ENCODE peak calls at places on chromosomes 2 and 18, in four cellular contexts. E, A, I and U are unnamed samples.

GRCh38 chr2:174839672-174840071 is 75.4 kb upstream of the CHRNA1 start:
- DNase-seq in E (no peak), I (no peak), A (no peak), U (no peak)

GRCh38 chr2:175463639-175464310 is 282.3 kb upstream of the ATP5MC3 start:
- DNase-seq in E (no peak), A (no peak), I (no peak), U (no peak)

GRCh38 chr2:1675633-1676032 is 68.7 kb downstream of the PXDN start:
- DNase-seq in I (no peak), E (no peak), A (peak; percentile 36), U (peak; percentile 44)

GRCh38 chr2:166314022-166314759 is 61.6 kb downstream of the SCN9A start:
- DNase-seq in E (no peak), I (no peak), A (peak; percentile 55), U (peak; percentile 75)

GRCh38 chr2:100903534-100904258 is 83.8 kb downstream of the NPAS2 start:
- DNase-seq in A (peak; percentile 85), I (no peak), E (no peak), U (no peak)

GRCh38 chr2:199465988-199466703 is 8.4 kb upstream of the SATB2 start:
- DNase-seq in I (no peak), A (no peak), E (no peak), U (no peak)

GRCh38 chr2:128754246-128754724 is 435.6 kb upstream of the HS6ST1 start:
- DNase-seq in I (peak; percentile 46), A (no peak), E (peak; percentile 56), U (no peak)

GRCh38 chr2:143110759-143111428 is 18.3 kb upstream of the ARHGAP15 start:
- DNase-seq in E (peak; percentile 64), I (peak; percentile 65), A (peak; percentile 46), U (peak; percentile 4)

GRCh38 chr2:161265874-161266273 is 42.4 kb upstream of the PSMD14 start:
- DNase-seq in A (no peak), E (no peak), I (no peak), U (no peak)

GRCh38 chr2:150532883-150533282 is 45.4 kb upstream of the RND3 start:
- DNase-seq in A (no peak), I (no peak), E (no peak), U (no peak)

GRCh38 chr2:125427721-125428315 is 1228.1 kb upstream of the GYPC start:
- DNase-seq in I (no peak), A (no peak), E (no peak), U (no peak)

GRCh38 chr18:10877974-10878373 is 271.4 kb downstream of the PIEZO2 start:
- DNase-seq in I (no peak), A (no peak), E (no peak), U (no peak)

GRCh38 chr2:205802069-205802468 is 119.8 kb downstream of the NRP2 start:
- DNase-seq in I (no peak), A (no peak), E (no peak), U (no peak)

GRCh38 chr2:78051480-78051879 is 529.3 kb upstream of the LRRTM4 start:
- DNase-seq in A (no peak), E (no peak), I (no peak), U (no peak)

GRCh38 chr2:204437815-204438766 is 107.2 kb upstream of the PARD3B start:
- DNase-seq in A (no peak), I (peak; percentile 46), E (no peak), U (no peak)

GRCh38 chr2:241575624-241576292 is 17.2 kb downstream of the BOK start:
- DNase-seq in I (no peak), E (no peak), A (no peak), U (no peak)

GRCh38 chr2:237096911-237097310 is 11.2 kb downstream of the COPS8 start:
- DNase-seq in E (no peak), A (no peak), I (no peak), U (no peak)

GRCh38 chr2:10819714-10820314 is 7.2 kb upstream of the PDIA6 start:
- DNase-seq in I (no peak), E (no peak), A (no peak), U (no peak)

GRCh38 chr2:43073373-43073772 is 153.0 kb downstream of the ZFP36L2 start:
- DNase-seq in I (peak; percentile 51), E (no peak), A (no peak), U (no peak)

GRCh38 chr2:85611217-85611704 is 605 bp downstream of the C2orf68 start:
- DNase-seq in I (no peak), E (no peak), A (no peak), U (no peak)

GRCh38 chr2:200040251-200040650 is 84.9 kb downstream of the MAIP1 start:
- DNase-seq in I (no peak), A (no peak), E (no peak), U (peak; percentile 23)

GRCh38 chr2:10239561-10239967 is 63.1 kb upstream of the HPCAL1 start:
- DNase-seq in I (no peak), E (no peak), A (no peak), U (no peak)

GRCh38 chr18:57134564-57135211 is 12.2 kb upstream of the BOD1L2 start:
- DNase-seq in E (no peak), I (no peak), A (no peak), U (no peak)

GRCh38 chr18:57131782-57132181 is 15.1 kb upstream of the BOD1L2 start:
- DNase-seq in E (no peak), A (no peak), I (peak; percentile 14), U (no peak)

GRCh38 chr18:57137847-57138246 is 9.0 kb upstream of the BOD1L2 start:
- DNase-seq in E (no peak), A (no peak), I (no peak), U (no peak)

GRCh38 chr18:57141208-57142129 is 5.4 kb upstream of the BOD1L2 start:
- DNase-seq in E (no peak), A (no peak), I (peak; percentile 93), U (no peak)

GRCh38 chr18:57135705-57136104 is 11.2 kb upstream of the BOD1L2 start:
- DNase-seq in E (no peak), I (no peak), A (no peak), U (no peak)
- TF ChIP-seq CTCF in E (peak; percentile 49), I (no peak), A (no peak), U (no peak)

GRCh38 chr2:140085674-140086073 is 1305.5 kb upstream of the NXPH2 start:
- DNase-seq in A (no peak), E (no peak), I (no peak), U (no peak)
- TF ChIP-seq CTCF in A (no peak), E (no peak), I (no peak), U (no peak)

DNA sequence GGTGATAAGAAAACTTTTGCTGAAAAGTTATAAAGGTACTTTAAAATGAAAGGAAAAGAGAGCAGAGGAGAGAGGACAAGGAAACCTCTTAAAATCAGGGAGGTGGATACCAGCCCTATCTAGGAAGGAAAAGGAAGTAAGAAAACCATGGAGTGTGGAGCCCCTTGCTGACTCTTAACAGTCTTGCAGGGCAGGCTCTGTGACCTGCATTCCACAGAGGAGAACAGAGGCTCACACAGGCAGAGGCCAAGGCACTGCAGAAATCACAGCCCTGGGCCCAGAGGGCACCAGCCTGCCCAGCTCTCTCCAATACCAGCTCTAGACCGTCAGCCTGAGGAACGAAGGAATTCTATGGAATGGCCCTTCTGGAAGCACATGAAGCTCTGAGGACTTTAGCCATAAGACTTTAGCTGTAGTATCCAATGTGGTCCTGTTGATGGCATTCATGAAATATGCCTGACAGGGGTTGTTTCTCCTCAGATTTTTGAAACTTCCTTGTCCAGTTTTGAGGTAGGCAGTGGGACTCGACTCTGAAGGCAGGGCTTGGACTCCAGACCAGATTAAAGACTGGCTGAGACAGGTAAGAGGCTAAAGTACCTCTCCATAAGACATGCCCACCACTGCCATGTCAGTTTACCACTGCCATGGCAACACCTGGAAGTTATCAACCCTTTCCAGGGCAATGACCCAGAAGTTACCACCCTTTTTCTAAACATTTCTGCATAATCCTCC is 216.3 kb downstream of the ANAPC1 start:
- DNase-seq in A (no peak), I (peak; percentile 58), E (peak; percentile 25), U (peak; percentile 61)
- TF ChIP-seq CTCF in A (peak; percentile 32), I (no peak), E (no peak), U (peak; percentile 78)

DNA sequence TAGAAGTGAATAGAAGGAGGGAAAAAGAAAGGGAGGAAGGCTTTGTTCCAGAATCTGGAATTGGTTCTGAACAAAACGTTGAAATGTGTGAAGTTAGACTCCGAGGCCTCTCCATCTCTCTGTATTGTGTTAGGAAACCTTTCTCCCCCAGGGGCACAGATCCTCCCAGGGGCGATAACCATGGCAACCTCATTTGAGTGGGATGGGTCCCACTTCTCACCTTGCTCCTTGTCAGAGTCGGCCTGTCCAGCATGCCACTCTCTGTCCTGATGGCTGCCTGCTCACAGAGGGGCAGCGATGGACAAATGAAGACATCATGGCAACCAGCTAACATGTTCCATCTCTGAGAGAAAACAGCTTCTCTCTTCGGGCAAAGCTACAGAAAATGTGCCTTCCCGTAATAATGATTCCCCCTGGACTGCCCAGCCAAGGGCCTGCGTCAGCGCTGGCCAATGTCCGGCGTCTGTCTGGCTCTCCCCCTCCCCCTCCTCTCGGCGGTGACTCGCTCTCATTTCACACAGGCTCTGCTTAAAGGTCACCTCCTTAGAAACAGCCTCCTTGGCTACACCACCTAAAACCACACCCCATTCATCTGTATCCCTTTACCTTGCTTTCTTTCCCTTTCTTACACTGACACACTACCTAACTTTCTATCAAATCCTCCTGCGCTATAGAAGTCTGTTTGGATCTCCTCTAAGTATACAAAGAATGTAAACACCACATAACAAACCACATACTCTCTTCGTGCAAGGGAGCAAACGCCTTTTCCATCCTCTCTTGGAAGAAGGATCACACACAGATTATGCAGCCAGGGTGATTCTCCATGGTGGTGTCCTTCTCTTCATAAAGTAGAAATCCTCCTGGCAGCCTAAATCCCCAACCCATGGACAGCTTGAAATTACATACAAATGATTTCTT is 32.1 kb upstream of the TTC39C start:
- DNase-seq in E (no peak), A (no peak), I (peak; percentile 44), U (peak; percentile 61)
- TF ChIP-seq CTCF in E (no peak), A (no peak), I (no peak), U (no peak)

DNA sequence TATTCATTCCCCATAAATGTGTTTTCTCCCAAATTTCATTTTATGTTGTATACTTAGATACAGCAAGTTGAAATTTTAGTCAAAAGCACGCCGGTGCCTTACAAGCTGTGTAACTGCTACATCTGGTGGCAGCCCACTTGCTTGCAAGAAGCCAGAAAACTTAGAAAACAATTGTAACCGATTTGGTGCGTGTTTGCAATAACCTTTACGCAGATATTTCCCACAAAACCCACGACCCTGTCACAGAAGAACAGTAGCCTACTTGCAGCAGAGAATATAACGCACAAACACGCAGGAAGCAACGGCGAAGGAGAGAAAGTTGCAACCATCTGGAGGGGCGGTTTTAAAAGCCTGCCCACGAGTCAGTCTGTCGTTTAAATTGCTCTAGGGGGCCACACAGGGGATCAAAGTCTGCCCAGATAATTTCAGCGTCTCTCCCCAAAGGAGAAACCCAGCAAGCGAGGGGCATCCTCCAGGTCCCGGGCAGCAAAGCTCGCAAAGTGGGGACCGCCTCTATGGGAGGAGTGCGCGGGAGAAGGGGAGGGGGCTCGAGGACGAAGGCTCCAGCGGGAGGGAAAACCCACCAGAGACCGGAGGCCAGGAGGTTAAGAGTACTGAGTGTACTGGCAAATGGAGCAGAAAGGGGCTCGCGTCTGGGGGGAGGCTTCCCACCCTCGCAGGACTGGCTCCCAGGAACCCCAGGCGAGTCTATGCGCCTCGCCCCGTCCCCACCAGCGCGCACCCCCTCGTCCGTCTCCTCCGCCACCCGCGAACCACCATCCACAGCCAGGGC is 1.2 kb downstream of the TLK1 start:
- DNase-seq in E (peak; percentile 62), A (peak; percentile 17), I (peak; percentile 44), U (peak; percentile 41)
- TF ChIP-seq CTCF in E (no peak), A (peak; percentile 55), I (peak; percentile 36), U (peak; percentile 71)

DNA sequence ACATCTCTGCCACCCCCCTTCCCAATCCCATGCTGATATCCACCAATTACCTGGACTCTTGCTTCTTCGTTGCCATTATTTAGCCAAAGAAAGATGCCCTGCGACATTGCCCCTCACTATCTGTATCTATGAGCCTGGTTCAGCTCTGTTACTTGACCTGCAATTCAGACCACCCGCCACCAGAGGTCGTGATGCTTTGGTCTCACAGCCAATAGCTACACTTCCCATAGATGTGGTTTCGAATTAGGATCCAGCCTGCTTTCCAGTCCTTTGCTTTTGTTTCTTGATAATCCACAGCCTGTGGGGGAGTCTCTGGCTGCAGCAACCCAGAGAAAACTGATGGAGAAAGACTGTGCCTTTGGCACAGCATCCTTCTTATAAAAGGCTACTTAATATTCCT is 239.4 kb downstream of the KLHL29 start:
- DNase-seq in E (no peak), I (no peak), A (no peak), U (no peak)
- TF ChIP-seq CTCF in E (peak; percentile 68), I (no peak), A (peak; percentile 73), U (peak; percentile 33)